ENCODE peak calls at places on chromosomes 3 and 15, in ten cellular contexts. Q, W, V, B, S, Y, G, D, F and A are unnamed samples.

GRCh38 chr3:128814514-128815317 is 64.7 kb upstream of the ACAD9 start:
- DNase-seq in W (no peak), Q (no peak), D (no peak), S (no peak), G (no peak), Y (no peak), F (no peak), B (peak), V (no peak), A (no peak)

GRCh38 chr3:123262226-123262625 is 60.5 kb downstream of the SEC22A start:
- DNase-seq in S (no peak), F (no peak), G (no peak), Y (no peak), Q (no peak), D (no peak), V (no peak), W (no peak), B (no peak), A (no peak)

GRCh38 chr3:7562892-7563291 is 702.0 kb downstream of the GRM7 start:
- DNase-seq in V (no peak), S (no peak), G (no peak), D (peak), Y (no peak), B (no peak), F (no peak), Q (no peak), W (no peak), A (no peak)

GRCh38 chr15:92681141-92681622 is 25.6 kb upstream of the FAM174B start:
- DNase-seq in V (no peak), F (peak), B (no peak), G (no peak), W (no peak), Y (no peak), S (peak), D (no peak), Q (no peak), A (peak)

GRCh38 chr3:60102154-60102553 is 1052.3 kb upstream of the CFAP20DC start:
- DNase-seq in D (no peak), G (no peak), B (no peak), Q (no peak), W (no peak), Y (no peak), V (no peak), F (no peak), S (no peak), A (no peak)

GRCh38 chr3:42369304-42369703 is 41.1 kb downstream of the LYZL4 start:
- DNase-seq in F (peak), V (no peak), Y (peak), Q (peak), B (peak), G (no peak), D (no peak), S (peak), W (no peak), A (no peak)

GRCh38 chr3:132726341-132726823 is 4.2 kb upstream of the NPHP3 start:
- DNase-seq in W (no peak), D (no peak), F (no peak), Q (no peak), V (no peak), Y (no peak), B (no peak), G (no peak), S (peak), A (no peak)

GRCh38 chr3:71599416-71599815 is 15.9 kb upstream of the FOXP1 start:
- DNase-seq in V (no peak), F (no peak), Y (no peak), Q (no peak), W (no peak), B (no peak), G (no peak), S (no peak), D (no peak), A (no peak)

GRCh38 chr3:135887220-135887619 is 78.3 kb upstream of the PPP2R3A start:
- DNase-seq in Y (no peak), B (no peak), G (no peak), Q (no peak), S (peak), F (no peak), W (no peak), V (no peak), D (peak), A (no peak)

GRCh38 chr3:149506540-149506939 is 32.0 kb downstream of the TM4SF4 start:
- DNase-seq in B (no peak), S (no peak), Q (no peak), G (no peak), D (no peak), F (no peak), Y (no peak), W (no peak), V (no peak), A (no peak)

GRCh38 chr3:185931777-185932176 is 6.0 kb downstream of the TRA2B start:
- DNase-seq in S (no peak), F (no peak), B (no peak), G (no peak), W (no peak), D (no peak), Y (no peak), Q (no peak), V (no peak), A (no peak)

GRCh38 chr15:58260186-58260910 is 122.2 kb downstream of the AQP9 start:
- DNase-seq in Q (no peak), B (peak), S (no peak), W (no peak), Y (no peak), G (no peak), V (no peak), F (no peak), D (no peak), A (no peak)

GRCh38 chr3:167568634-167569033 is 85.1 kb downstream of the WDR49 start:
- DNase-seq in G (no peak), B (no peak), V (no peak), Q (no peak), Y (no peak), F (no peak), S (no peak), W (no peak), D (no peak), A (no peak)

GRCh38 chr3:29382845-29383244 is 102.0 kb downstream of the RBMS3 start:
- DNase-seq in Y (no peak), F (no peak), B (no peak), Q (no peak), S (no peak), V (no peak), D (no peak), G (no peak), W (no peak), A (no peak)

GRCh38 chr3:79148786-79149185 is 619.0 kb downstream of the ROBO1 start:
- DNase-seq in Q (no peak), V (no peak), G (no peak), W (no peak), S (peak), Y (no peak), F (no peak), B (no peak), D (no peak), A (no peak)

GRCh38 chr15:79004336-79004735 is 59.5 kb upstream of the CTSH start:
- DNase-seq in Q (no peak), Y (no peak), D (peak), G (no peak), V (no peak), W (no peak), F (no peak), B (no peak), S (no peak), A (no peak)

GRCh38 chr15:96177279-96177678 is 153.2 kb upstream of the NR2F2 start:
- DNase-seq in B (no peak), S (no peak), D (no peak), Y (no peak), Q (no peak), V (no peak), F (no peak), G (no peak), W (no peak), A (no peak)

DNA sequence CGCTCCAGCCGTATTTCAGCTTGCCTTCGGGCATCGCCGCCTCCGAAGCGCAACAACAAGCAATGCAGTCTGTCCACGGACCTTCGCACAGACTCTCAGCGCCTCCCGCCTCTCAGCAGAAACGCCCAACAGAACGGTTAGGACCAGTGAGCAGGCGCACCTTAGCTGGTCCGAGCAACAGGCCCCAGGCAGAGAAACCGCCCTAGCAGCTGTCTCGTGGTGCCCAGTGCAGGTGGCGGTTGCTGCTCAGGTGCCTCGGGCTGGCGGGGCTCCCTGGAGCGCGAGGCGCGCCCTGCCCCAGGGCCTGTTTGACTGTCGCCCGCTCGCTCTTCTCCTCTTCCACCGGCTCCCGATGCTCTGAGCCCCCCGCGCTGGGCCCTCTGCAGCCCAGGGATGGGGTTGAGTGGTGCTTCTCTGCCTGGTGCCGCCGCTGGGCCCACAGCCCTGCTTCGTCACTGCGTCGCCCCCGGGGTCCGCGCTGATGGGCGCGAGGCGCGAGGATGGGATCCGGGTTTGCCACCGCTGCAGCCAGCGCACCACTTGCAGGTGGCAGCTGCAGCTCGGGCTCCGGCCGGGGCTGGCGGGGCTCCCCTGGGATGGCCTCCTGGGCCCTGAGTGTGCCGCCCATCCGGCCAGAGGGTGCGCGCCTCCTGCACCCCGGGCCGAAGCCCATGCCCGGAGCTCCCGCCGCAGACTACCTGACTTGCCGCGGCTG is 268.4 kb upstream of the FRG2C start:
- DNase-seq in G (no peak), Q (no peak), B (no peak), Y (no peak), W (no peak), S (no peak), D (no peak), V (no peak), F (no peak), A (no peak)
- H3K4me3 ChIP-seq in G (peak), Q (no peak), B (peak), Y (peak), W (peak), S (peak), D (no peak), V (no peak), F (peak), A (peak)

GRCh38 chr3:50568947-50569749 is at the start of gene HEMK1:
- DNase-seq in B (peak), W (peak), F (peak), V (peak), Y (peak), D (peak), G (peak), S (peak), Q (peak), A (peak)
- TF ChIP-seq CTCF in B (no peak), W (no peak), F (no peak), V (no peak), Y (no peak), D (no peak), G (no peak), S (no peak), Q (peak), A (no peak)

DNA sequence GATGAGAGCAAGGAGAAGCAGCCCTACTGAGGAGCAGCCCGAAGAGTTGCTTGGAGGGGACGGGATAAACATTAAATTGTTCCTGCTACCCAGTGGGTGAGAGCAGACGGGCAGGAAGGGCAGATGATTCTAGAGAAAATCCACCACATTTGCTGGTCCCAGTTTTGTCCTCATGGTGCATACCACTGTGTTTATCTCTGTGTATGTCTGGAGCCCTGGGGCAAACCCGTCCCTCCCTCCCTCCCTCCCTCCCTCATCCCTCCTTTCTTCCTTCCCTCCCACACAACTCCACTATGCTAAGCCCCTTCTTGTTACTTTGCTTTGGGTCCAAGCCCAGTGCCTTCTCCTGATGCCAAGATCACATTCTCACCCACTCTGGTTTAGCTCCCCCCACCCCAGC is 194.9 kb downstream of the ATP10A start:
- DNase-seq in B (no peak), S (no peak), V (no peak), G (no peak), W (no peak), F (no peak), Q (no peak), D (no peak), Y (no peak), A (no peak)
- H3K4me3 ChIP-seq in B (no peak), S (no peak), V (no peak), G (no peak), W (no peak), F (no peak), Q (no peak), D (no peak), Y (no peak), A (no peak)

DNA sequence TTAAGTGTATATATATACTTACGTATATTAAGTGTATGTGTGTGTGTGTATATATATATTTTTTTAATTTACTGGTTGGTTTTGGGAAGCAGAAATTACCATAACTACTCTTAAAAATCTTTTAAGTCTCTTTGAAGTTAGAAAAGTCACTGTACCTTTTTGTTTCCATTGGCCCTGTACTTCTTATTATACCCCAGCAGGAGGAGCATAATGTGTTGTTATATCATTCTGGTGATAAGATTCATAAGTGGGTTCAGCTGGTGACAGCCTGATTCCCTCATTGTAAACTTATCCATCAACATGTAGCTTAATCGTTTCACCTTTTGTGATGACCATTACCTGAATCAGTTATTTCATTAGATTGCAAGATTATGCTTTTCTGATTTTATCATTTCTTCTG is 30.8 kb downstream of the MLH1 start:
- DNase-seq in W (no peak), B (no peak), G (no peak), D (peak), S (no peak), V (no peak), Y (no peak), Q (no peak), F (no peak), A (no peak)
- TF ChIP-seq CTCF in W (no peak), B (peak), G (peak), D (peak), S (peak), V (peak), Y (no peak), Q (peak), F (peak), A (peak)

DNA sequence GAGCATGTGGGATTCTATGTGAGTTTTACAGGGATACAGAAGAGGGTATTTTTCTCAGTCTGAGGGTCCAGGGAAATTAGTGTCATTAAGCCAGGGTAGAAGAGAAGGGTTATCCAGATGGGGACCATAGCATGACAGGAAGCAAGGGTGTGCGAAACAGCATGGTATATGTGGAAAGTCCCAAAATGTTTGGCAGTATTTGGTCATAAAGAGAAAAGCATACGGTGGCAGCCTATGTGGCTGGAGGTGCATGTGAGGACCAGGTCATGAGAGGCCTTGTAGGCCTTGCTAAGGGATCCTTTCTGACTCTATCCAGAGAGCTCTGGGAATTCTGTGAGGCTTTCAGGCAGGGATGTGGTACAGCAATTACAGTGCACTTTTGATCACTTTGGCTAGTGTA is 411.4 kb downstream of the AGBL1 start:
- DNase-seq in B (no peak), W (no peak), Q (no peak), V (no peak), F (no peak), G (no peak), S (no peak), Y (no peak), D (no peak), A (no peak)
- H3K4me3 ChIP-seq in B (no peak), W (no peak), Q (no peak), V (no peak), F (no peak), G (no peak), S (no peak), Y (no peak), D (no peak), A (no peak)

GRCh38 chr3:184135911-184136260 is 728 bp downstream of the EIF2B5 start:
- DNase-seq in W (no peak), S (no peak), V (no peak), Y (no peak), D (no peak), G (no peak), B (no peak), Q (no peak), F (no peak), A (no peak)

GRCh38 chr3:184132947-184133346 is 2.2 kb upstream of the EIF2B5 start:
- DNase-seq in Y (no peak), W (no peak), D (no peak), F (no peak), G (no peak), V (no peak), Q (no peak), S (no peak), B (no peak), A (no peak)

GRCh38 chr3:184133840-184134745 is 1.1 kb upstream of the EIF2B5 start:
- DNase-seq in B (peak), F (peak), Q (peak), W (peak), V (peak), G (peak), D (peak), Y (peak), S (no peak), A (peak)

GRCh38 chr3:184134746-184135148 is 411 bp upstream of the EIF2B5 start:
- DNase-seq in B (no peak), D (no peak), F (no peak), G (peak), W (no peak), Y (no peak), Q (no peak), V (no peak), S (no peak), A (no peak)

GRCh38 chr3:184135149-184135910 is at the start of gene EIF2B5:
- DNase-seq in G (peak), V (peak), F (peak), B (peak), Q (peak), D (peak), S (peak), W (peak), Y (peak), A (peak)
- TF ChIP-seq CTCF in G (peak), V (no peak), F (no peak), B (peak), Q (peak), D (no peak), S (peak), W (no peak), Y (no peak), A (peak)

DNA sequence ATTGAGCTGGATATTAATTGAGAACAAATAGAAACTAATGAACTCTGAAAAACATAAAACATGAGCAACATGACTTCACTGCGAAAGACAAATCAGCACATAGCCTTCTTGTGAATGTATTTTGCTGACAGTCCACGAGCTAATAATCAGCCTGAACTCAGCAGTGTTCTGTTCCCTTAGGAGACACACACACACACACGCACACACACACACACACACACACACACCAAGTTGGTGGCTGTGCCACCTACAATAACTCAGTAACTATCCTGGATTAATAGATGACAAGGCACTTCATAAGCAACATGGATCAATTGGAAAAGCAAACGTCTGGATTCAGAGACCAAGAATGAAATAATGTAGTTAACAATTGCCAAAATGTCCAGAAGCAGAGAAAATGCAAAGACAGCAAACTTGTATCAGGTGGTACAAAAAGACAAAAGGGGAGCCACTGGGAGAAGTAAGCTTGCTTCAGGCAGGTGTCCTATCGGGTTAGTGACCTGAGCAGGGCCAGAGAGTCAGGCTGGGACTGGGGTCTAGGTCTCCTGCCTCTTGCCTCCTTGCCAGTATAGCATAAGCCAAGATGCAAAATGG is 20.5 kb upstream of the UBE2Q2 start:
- DNase-seq in G (no peak), F (no peak), V (no peak), W (no peak), Y (no peak), S (no peak), B (no peak), D (no peak), Q (no peak), A (no peak)
- H3K4me3 ChIP-seq in G (no peak), F (no peak), V (no peak), W (no peak), Y (no peak), S (no peak), B (no peak), D (no peak), Q (no peak), A (no peak)

DNA sequence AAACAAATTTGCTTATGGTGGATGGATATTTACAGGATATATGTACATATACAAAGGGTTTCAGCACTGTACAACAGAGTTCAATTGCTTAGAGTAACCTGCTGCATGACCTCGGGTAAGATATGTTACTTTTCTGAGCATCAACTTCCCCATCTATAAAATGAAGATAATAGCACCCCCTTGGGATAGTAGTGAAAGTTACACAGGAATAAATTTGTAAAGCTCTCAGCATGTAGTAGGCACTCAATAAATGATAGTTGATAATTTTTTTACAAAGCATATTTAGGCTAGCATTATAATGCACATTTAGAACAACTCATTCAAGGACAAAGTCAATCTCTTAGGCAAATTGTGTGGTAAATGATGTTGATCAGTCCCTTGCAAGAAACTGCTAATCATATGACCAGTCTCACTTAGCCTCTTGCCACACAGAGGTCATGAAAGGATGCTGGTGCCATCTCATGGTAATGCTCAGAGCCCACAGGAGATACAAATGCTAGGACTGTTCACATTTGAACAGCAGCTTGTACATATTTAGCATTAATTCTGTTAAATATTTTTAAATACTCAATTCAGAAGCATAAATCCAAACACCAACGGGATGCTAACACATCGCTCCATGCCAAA is 123.9 kb downstream of the MAGI1 start:
- DNase-seq in Y (no peak), W (no peak), F (no peak), S (no peak), Q (no peak), G (no peak), D (no peak), B (no peak), V (no peak), A (no peak)
- TF ChIP-seq CTCF in Y (no peak), W (no peak), F (no peak), S (no peak), Q (no peak), G (no peak), D (peak), B (no peak), V (no peak), A (no peak)